ENCODE peak calls at places on chromosomes 1 and 21, in seven cellular contexts. One of them, this sample, is unnamed.

GRCh38 chr1:224615861-224616760 is at the start of gene CNIH3:
- DNase-seq in heart right ventricle: no peak
- DNase-seq in naive thymus-derived CD4-positive, alpha-beta T cell: peak; percentile 42
- DNase-seq in left ventricle myocardium inferior: no peak
- DNase-seq in CD8-positive, alpha-beta T cell: no peak
- DNase-seq in SK-N-SH: peak; percentile 68
- DNase-seq in spleen: peak; percentile 72
- DNase-seq in this sample: peak; percentile 80

GRCh38 chr1:108877324-108877812 is 583 bp downstream of the GPSM2 start:
- DNase-seq in heart right ventricle: no peak
- DNase-seq in naive thymus-derived CD4-positive, alpha-beta T cell: no peak
- DNase-seq in left ventricle myocardium inferior: no peak
- DNase-seq in CD8-positive, alpha-beta T cell: no peak
- DNase-seq in SK-N-SH: peak; percentile 21
- DNase-seq in spleen: no peak
- DNase-seq in this sample: no peak

GRCh38 chr1:156813750-156814570 is 2.7 kb downstream of the SH2D2A start:
- DNase-seq in heart right ventricle: peak; percentile 64
- DNase-seq in naive thymus-derived CD4-positive, alpha-beta T cell: peak; percentile 73
- DNase-seq in left ventricle myocardium inferior: peak; percentile 67
- DNase-seq in CD8-positive, alpha-beta T cell: peak; percentile 57
- DNase-seq in SK-N-SH: no peak
- DNase-seq in spleen: peak; percentile 92
- DNase-seq in this sample: peak; percentile 9

GRCh38 chr1:239951518-239952130 is 140.1 kb upstream of the FMN2 start:
- DNase-seq in heart right ventricle: no peak
- DNase-seq in naive thymus-derived CD4-positive, alpha-beta T cell: peak; percentile 36
- DNase-seq in left ventricle myocardium inferior: peak; percentile 22
- DNase-seq in CD8-positive, alpha-beta T cell: no peak
- DNase-seq in SK-N-SH: peak; percentile 72
- DNase-seq in spleen: no peak
- DNase-seq in this sample: peak; percentile 58

GRCh38 chr21:36396971-36397370 is 11.8 kb downstream of the CHAF1B start:
- DNase-seq in heart right ventricle: no peak
- DNase-seq in naive thymus-derived CD4-positive, alpha-beta T cell: no peak
- DNase-seq in left ventricle myocardium inferior: no peak
- DNase-seq in CD8-positive, alpha-beta T cell: no peak
- DNase-seq in SK-N-SH: no peak
- DNase-seq in spleen: no peak
- DNase-seq in this sample: no peak

GRCh38 chr1:224592636-224593579 is 23.2 kb upstream of the CNIH3 start:
- DNase-seq in heart right ventricle: no peak
- DNase-seq in naive thymus-derived CD4-positive, alpha-beta T cell: no peak
- DNase-seq in left ventricle myocardium inferior: no peak
- DNase-seq in CD8-positive, alpha-beta T cell: no peak
- DNase-seq in SK-N-SH: no peak
- DNase-seq in spleen: no peak
- DNase-seq in this sample: no peak

GRCh38 chr1:216420746-216421145 is 2.5 kb downstream of the USH2A start:
- DNase-seq in heart right ventricle: no peak
- DNase-seq in naive thymus-derived CD4-positive, alpha-beta T cell: no peak
- DNase-seq in left ventricle myocardium inferior: no peak
- DNase-seq in CD8-positive, alpha-beta T cell: no peak
- DNase-seq in SK-N-SH: no peak
- DNase-seq in spleen: no peak
- DNase-seq in this sample: no peak

GRCh38 chr1:110136911-110137310 is 13.4 kb upstream of the SLC6A17 start:
- DNase-seq in heart right ventricle: no peak
- DNase-seq in naive thymus-derived CD4-positive, alpha-beta T cell: no peak
- DNase-seq in left ventricle myocardium inferior: peak; percentile 42
- DNase-seq in CD8-positive, alpha-beta T cell: no peak
- DNase-seq in SK-N-SH: peak; percentile 77
- DNase-seq in spleen: no peak
- DNase-seq in this sample: no peak

GRCh38 chr1:240020871-240021270 is 70.8 kb upstream of the FMN2 start:
- DNase-seq in heart right ventricle: no peak
- DNase-seq in naive thymus-derived CD4-positive, alpha-beta T cell: no peak
- DNase-seq in left ventricle myocardium inferior: no peak
- DNase-seq in CD8-positive, alpha-beta T cell: no peak
- DNase-seq in SK-N-SH: no peak
- DNase-seq in spleen: no peak
- DNase-seq in this sample: no peak

GRCh38 chr1:4464478-4464877 is 189.9 kb upstream of the AJAP1 start:
- DNase-seq in heart right ventricle: no peak
- DNase-seq in naive thymus-derived CD4-positive, alpha-beta T cell: no peak
- DNase-seq in left ventricle myocardium inferior: no peak
- DNase-seq in CD8-positive, alpha-beta T cell: no peak
- DNase-seq in SK-N-SH: no peak
- DNase-seq in spleen: no peak
- DNase-seq in this sample: no peak

GRCh38 chr21:17679002-17679600 is 66.4 kb upstream of the BTG3 start:
- DNase-seq in heart right ventricle: no peak
- DNase-seq in naive thymus-derived CD4-positive, alpha-beta T cell: no peak
- DNase-seq in left ventricle myocardium inferior: no peak
- DNase-seq in CD8-positive, alpha-beta T cell: no peak
- DNase-seq in SK-N-SH: peak; percentile 56
- DNase-seq in spleen: no peak
- DNase-seq in this sample: no peak

GRCh38 chr1:16464917-16465625 is 24.5 kb downstream of the NECAP2 start:
- DNase-seq in heart right ventricle: no peak
- DNase-seq in naive thymus-derived CD4-positive, alpha-beta T cell: no peak
- DNase-seq in left ventricle myocardium inferior: no peak
- DNase-seq in CD8-positive, alpha-beta T cell: no peak
- DNase-seq in SK-N-SH: no peak
- DNase-seq in spleen: peak; percentile 40
- DNase-seq in this sample: no peak

GRCh38 chr1:226862900-226863299 is 7.5 kb upstream of the PSEN2 start:
- DNase-seq in heart right ventricle: no peak
- DNase-seq in naive thymus-derived CD4-positive, alpha-beta T cell: no peak
- DNase-seq in left ventricle myocardium inferior: no peak
- DNase-seq in CD8-positive, alpha-beta T cell: no peak
- DNase-seq in SK-N-SH: no peak
- DNase-seq in spleen: no peak
- DNase-seq in this sample: no peak

GRCh38 chr1:40385437-40386310 is 12.1 kb downstream of the SMAP2 start:
- DNase-seq in heart right ventricle: no peak
- DNase-seq in naive thymus-derived CD4-positive, alpha-beta T cell: peak; percentile 55
- DNase-seq in left ventricle myocardium inferior: no peak
- DNase-seq in CD8-positive, alpha-beta T cell: no peak
- DNase-seq in SK-N-SH: no peak
- DNase-seq in spleen: no peak
- DNase-seq in this sample: peak; percentile 1

GRCh38 chr1:101312192-101312591 is 75.4 kb downstream of the S1PR1 start:
- DNase-seq in heart right ventricle: no peak
- DNase-seq in naive thymus-derived CD4-positive, alpha-beta T cell: no peak
- DNase-seq in left ventricle myocardium inferior: no peak
- DNase-seq in CD8-positive, alpha-beta T cell: no peak
- DNase-seq in SK-N-SH: no peak
- DNase-seq in spleen: no peak
- DNase-seq in this sample: no peak

GRCh38 chr21:32320726-32321125 is 22.1 kb downstream of the MRAP start:
- DNase-seq in heart right ventricle: no peak
- DNase-seq in naive thymus-derived CD4-positive, alpha-beta T cell: no peak
- DNase-seq in left ventricle myocardium inferior: no peak
- DNase-seq in CD8-positive, alpha-beta T cell: no peak
- DNase-seq in SK-N-SH: no peak
- DNase-seq in spleen: no peak
- DNase-seq in this sample: no peak

GRCh38 chr1:21573971-21574458 is 64.8 kb downstream of the ALPL start:
- DNase-seq in heart right ventricle: peak; percentile 84
- DNase-seq in naive thymus-derived CD4-positive, alpha-beta T cell: peak; percentile 28
- DNase-seq in left ventricle myocardium inferior: peak; percentile 86
- DNase-seq in CD8-positive, alpha-beta T cell: no peak
- DNase-seq in SK-N-SH: peak; percentile 85
- DNase-seq in spleen: peak; percentile 88
- DNase-seq in this sample: peak; percentile 87

GRCh38 chr1:224736619-224737352 is 120.7 kb downstream of the CNIH3 start:
- DNase-seq in heart right ventricle: peak; percentile 20
- DNase-seq in naive thymus-derived CD4-positive, alpha-beta T cell: no peak
- DNase-seq in left ventricle myocardium inferior: peak; percentile 28
- DNase-seq in CD8-positive, alpha-beta T cell: no peak
- DNase-seq in SK-N-SH: no peak
- DNase-seq in spleen: no peak
- DNase-seq in this sample: no peak

DNA sequence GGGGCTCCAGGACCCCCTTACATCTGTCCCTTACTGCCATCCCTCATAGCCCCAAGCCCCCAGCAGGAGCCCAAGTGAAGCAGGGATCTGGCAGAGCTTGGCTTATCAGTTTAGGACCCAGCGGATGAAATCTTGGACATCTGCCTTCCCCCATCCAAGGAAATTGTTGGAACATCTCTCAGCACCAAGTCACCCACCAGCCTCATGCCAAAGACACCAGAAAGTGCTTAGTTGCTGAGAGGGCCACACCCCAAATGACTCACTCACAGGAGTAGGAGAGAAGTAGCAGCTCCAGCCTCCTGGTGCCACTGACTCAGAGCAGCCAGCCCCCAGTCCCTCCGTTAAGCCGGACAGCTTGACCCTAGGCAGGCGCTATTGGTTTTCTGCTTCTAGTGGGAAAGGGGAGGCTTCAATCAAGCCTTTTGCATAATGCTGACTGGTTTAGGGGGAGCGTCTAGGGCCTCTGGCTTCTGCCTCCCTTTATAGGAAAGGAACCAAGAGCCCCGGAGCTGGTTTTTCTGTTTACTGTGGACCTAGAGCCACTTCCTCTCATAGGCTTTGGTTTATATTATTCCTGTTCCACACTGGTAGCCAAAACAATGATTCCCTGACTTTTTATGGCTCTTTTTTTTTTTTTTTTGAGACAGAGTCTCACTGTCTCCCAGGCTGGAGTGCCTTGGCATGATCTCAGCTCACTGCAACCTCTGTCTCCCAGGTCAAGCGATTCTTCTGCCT is 114.2 kb upstream of the IPO9 start:
- DNase-seq in heart right ventricle: peak; percentile 60
- DNase-seq in naive thymus-derived CD4-positive, alpha-beta T cell: no peak
- DNase-seq in left ventricle myocardium inferior: peak; percentile 68
- DNase-seq in CD8-positive, alpha-beta T cell: no peak
- DNase-seq in SK-N-SH: no peak
- DNase-seq in spleen: no peak
- DNase-seq in this sample: no peak
- H3K4me3 ChIP-seq in heart right ventricle: no peak overlapping the region
- H3K4me3 ChIP-seq in naive thymus-derived CD4-positive, alpha-beta T cell: no peak overlapping the region
- H3K4me3 ChIP-seq in left ventricle myocardium inferior: peak overlapping the region; percentile 22
- H3K4me3 ChIP-seq in CD8-positive, alpha-beta T cell: no peak overlapping the region
- H3K4me3 ChIP-seq in SK-N-SH: no peak overlapping the region
- H3K4me3 ChIP-seq in spleen: no peak overlapping the region
- H3K4me3 ChIP-seq in this sample: no peak overlapping the region

DNA sequence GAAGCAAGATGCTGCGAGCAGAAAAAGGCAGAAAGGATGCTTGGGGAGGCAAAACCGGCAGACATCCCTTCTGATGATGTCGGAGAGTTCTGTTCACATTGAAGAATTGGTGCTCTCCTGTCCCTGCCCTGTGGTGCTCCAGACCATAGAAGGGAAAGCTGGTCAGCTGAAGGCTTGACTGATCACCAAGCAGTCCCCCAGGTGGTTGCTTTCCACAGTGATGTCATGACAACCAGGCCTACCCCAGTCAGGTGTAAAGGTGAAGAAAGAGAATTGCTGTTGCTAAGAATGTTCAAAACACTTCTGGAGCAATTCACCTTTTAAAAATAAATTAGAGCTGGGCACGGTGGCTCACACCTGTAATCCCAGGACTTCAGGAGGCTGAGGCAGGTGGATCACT is 59.5 kb downstream of the OPTC start:
- DNase-seq in heart right ventricle: no peak
- DNase-seq in naive thymus-derived CD4-positive, alpha-beta T cell: no peak
- DNase-seq in left ventricle myocardium inferior: no peak
- DNase-seq in CD8-positive, alpha-beta T cell: no peak
- DNase-seq in SK-N-SH: no peak
- DNase-seq in spleen: no peak
- DNase-seq in this sample: no peak
- H3K4me1 ChIP-seq in heart right ventricle: peaks cover 65% of the 10 kb centered on the region
- H3K4me1 ChIP-seq in naive thymus-derived CD4-positive, alpha-beta T cell: no peaks in the 10 kb centered on the region
- H3K4me1 ChIP-seq in left ventricle myocardium inferior: peaks cover 80% of the 10 kb centered on the region
- H3K4me1 ChIP-seq in CD8-positive, alpha-beta T cell: no peaks in the 10 kb centered on the region
- H3K4me1 ChIP-seq in SK-N-SH: peaks cover 40% of the 10 kb centered on the region
- H3K4me1 ChIP-seq in spleen: no peaks in the 10 kb centered on the region
- H3K4me1 ChIP-seq in this sample: peaks cover 6% of the 10 kb centered on the region

GRCh38 chr1:84605157-84605556 is 30.9 kb upstream of the CTBS start:
- DNase-seq in heart right ventricle: no peak
- DNase-seq in naive thymus-derived CD4-positive, alpha-beta T cell: no peak
- DNase-seq in left ventricle myocardium inferior: no peak
- DNase-seq in CD8-positive, alpha-beta T cell: no peak
- DNase-seq in SK-N-SH: no peak
- DNase-seq in spleen: no peak
- DNase-seq in this sample: no peak

GRCh38 chr1:84611091-84611490 is 36.9 kb upstream of the CTBS start:
- DNase-seq in heart right ventricle: no peak
- DNase-seq in naive thymus-derived CD4-positive, alpha-beta T cell: no peak
- DNase-seq in left ventricle myocardium inferior: no peak
- DNase-seq in CD8-positive, alpha-beta T cell: no peak
- DNase-seq in SK-N-SH: no peak
- DNase-seq in spleen: no peak
- DNase-seq in this sample: no peak

GRCh38 chr1:84603941-84604830 is 29.9 kb upstream of the CTBS start:
- DNase-seq in heart right ventricle: peak; percentile 23
- DNase-seq in naive thymus-derived CD4-positive, alpha-beta T cell: no peak
- DNase-seq in left ventricle myocardium inferior: peak; percentile 23
- DNase-seq in CD8-positive, alpha-beta T cell: no peak
- DNase-seq in SK-N-SH: no peak
- DNase-seq in spleen: no peak
- DNase-seq in this sample: peak; percentile 85

GRCh38 chr1:84603223-84603622 is 29.0 kb upstream of the CTBS start:
- DNase-seq in heart right ventricle: no peak
- DNase-seq in naive thymus-derived CD4-positive, alpha-beta T cell: no peak
- DNase-seq in left ventricle myocardium inferior: no peak
- DNase-seq in CD8-positive, alpha-beta T cell: no peak
- DNase-seq in SK-N-SH: no peak
- DNase-seq in spleen: no peak
- DNase-seq in this sample: no peak

GRCh38 chr1:84606977-84607376 is 32.7 kb upstream of the CTBS start:
- DNase-seq in heart right ventricle: no peak
- DNase-seq in naive thymus-derived CD4-positive, alpha-beta T cell: no peak
- DNase-seq in left ventricle myocardium inferior: no peak
- DNase-seq in CD8-positive, alpha-beta T cell: no peak
- DNase-seq in SK-N-SH: no peak
- DNase-seq in spleen: no peak
- DNase-seq in this sample: no peak
- H3K9me3 ChIP-seq in heart right ventricle: no peaks in the 10 kb centered on the region
- H3K9me3 ChIP-seq in naive thymus-derived CD4-positive, alpha-beta T cell: no peaks in the 10 kb centered on the region
- H3K9me3 ChIP-seq in left ventricle myocardium inferior: peaks cover 11% of the 10 kb centered on the region
- H3K9me3 ChIP-seq in CD8-positive, alpha-beta T cell: peaks cover 14% of the 10 kb centered on the region
- H3K9me3 ChIP-seq in SK-N-SH: no peaks in the 10 kb centered on the region
- H3K9me3 ChIP-seq in spleen: peaks cover 28% of the 10 kb centered on the region
- H3K9me3 ChIP-seq in this sample: no peaks in the 10 kb centered on the region

GRCh38 chr1:8425150-8425780 is 107.4 kb downstream of the SLC45A1 start:
- DNase-seq in heart right ventricle: no peak
- DNase-seq in naive thymus-derived CD4-positive, alpha-beta T cell: no peak
- DNase-seq in left ventricle myocardium inferior: no peak
- DNase-seq in CD8-positive, alpha-beta T cell: no peak
- DNase-seq in SK-N-SH: no peak
- DNase-seq in spleen: no peak
- DNase-seq in this sample: no peak
- H3K4me3 ChIP-seq in heart right ventricle: no peak overlapping the region
- H3K4me3 ChIP-seq in naive thymus-derived CD4-positive, alpha-beta T cell: peak overlapping the region; percentile 50
- H3K4me3 ChIP-seq in left ventricle myocardium inferior: peak overlapping the region; percentile 84
- H3K4me3 ChIP-seq in CD8-positive, alpha-beta T cell: no peak overlapping the region
- H3K4me3 ChIP-seq in SK-N-SH: no peak overlapping the region
- H3K4me3 ChIP-seq in spleen: no peak overlapping the region
- H3K4me3 ChIP-seq in this sample: no peak overlapping the region